ENCODE peak calls at places on chromosomes 13 and 19, in six cellular contexts. L, K, H, M, C and Q are unnamed samples.

GRCh38 chr13:110652231-110652730 is 36.9 kb downstream of the NAXD start:
- DNase-seq in H (no peak), K (no peak), C (no peak), L (no peak), M (no peak), Q (no peak)

GRCh38 chr19:3682741-3683404 is 17.4 kb downstream of the PIP5K1C start:
- DNase-seq in H (no peak), M (no peak), C (no peak), L (peak), K (no peak), Q (no peak)

GRCh38 chr19:45168767-45169351 is 8.1 kb upstream of the NKPD1 start:
- DNase-seq in C (no peak), M (no peak), H (no peak), L (no peak), K (peak), Q (no peak)

GRCh38 chr19:45200614-45201013 is 22.0 kb downstream of the BLOC1S3 start:
- DNase-seq in C (no peak), K (no peak), H (peak), M (peak), L (peak), Q (no peak)

GRCh38 chr19:56294557-56294956 is 20.1 kb downstream of the ZSCAN5A start:
- DNase-seq in H (no peak), L (peak), C (no peak), M (no peak), K (no peak), Q (no peak)

GRCh38 chr19:49637865-49638350 is 2.0 kb downstream of the RRAS start:
- DNase-seq in C (peak), M (peak), H (peak), K (peak), L (peak), Q (no peak)

GRCh38 chr13:28716511-28716910 is 2.3 kb downstream of the SLC46A3 start:
- DNase-seq in C (no peak), L (peak), H (peak), K (peak), M (no peak), Q (no peak)

GRCh38 chr19:2663920-2664571 is 38.4 kb downstream of the GNG7 start:
- DNase-seq in L (no peak), H (no peak), M (peak), K (peak), C (no peak), Q (no peak)

GRCh38 chr13:42001580-42001979 is 40.7 kb upstream of the VWA8 start:
- DNase-seq in H (peak), K (no peak), C (peak), M (no peak), L (peak), Q (no peak)

DNA sequence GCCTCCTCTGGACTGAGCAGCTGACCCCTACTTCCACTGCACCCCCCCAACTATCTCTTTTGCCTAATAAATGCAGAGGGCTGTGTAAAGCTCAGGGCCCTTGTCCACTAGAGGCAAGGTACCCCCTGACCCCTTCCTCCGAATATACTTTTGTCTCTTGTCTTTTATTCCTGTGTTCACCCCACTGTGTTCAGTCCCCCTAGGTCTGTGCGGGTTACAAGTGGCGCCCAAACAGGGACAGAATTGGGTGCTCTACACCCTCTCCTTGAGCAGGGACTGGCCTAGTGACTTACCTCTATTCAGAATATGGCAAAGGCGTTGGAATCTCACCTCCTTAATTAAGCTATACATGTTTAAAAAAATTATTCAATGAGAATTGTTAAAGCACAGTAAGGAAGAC is 15.0 kb downstream of the ZNF350 start:
- DNase-seq in H (no peak), K (no peak), L (no peak), C (no peak), M (no peak), Q (no peak)
- H3K4me3 ChIP-seq in H (no peak), K (no peak), L (no peak), C (no peak), M (no peak), Q (no peak)

DNA sequence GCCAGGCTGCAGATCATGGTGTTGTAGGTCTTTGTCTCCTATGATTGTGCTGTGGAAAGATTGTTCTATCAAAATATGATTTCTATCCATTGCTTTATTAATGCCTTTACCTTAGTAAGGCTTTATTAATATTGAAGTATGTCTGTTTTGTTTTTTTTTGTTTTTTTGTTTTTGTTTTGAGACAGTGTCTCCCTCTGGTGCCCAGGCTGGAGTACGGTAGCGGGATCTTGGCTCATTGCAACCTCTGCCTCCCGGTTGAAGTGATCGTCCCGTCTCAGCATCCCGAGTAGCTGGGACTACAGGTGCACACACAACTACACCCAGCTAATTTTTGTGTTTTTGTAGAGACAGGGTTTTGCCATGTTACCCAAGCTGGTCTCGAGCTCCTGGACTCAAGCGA is 7.7 kb downstream of the IRGC start:
- DNase-seq in M (no peak), H (no peak), K (no peak), L (no peak), C (no peak), Q (no peak)
- TF ChIP-seq CTCF in M (no peak), H (peak), K (no peak), L (peak), C (no peak), Q (no peak)

DNA sequence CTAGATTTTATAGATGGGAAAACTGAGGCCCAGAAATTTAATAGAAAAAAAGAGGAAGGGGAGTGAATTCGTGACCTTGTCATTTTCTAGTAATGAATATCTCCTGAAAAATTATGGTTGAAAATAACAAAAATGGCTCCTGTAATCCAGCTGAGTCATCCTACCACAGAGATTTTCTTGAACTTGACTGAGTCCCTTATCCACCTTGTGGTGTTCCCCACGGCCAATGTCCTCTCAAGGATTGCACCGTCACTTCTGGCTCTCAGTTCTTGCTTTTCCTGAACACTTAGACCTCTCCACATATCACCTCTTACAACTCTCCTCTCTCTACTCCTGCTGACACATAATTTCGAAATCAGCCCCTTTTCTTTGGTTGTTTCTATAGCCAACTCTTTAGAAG is 1.2 kb upstream of the KATNAL1 start:
- DNase-seq in K (no peak), L (peak), H (no peak), M (no peak), C (no peak), Q (no peak)
- H3K4me3 ChIP-seq in K (peak), L (no peak), H (no peak), M (no peak), C (no peak), Q (no peak)

GRCh38 chr19:43429395-43429794 is 14.7 kb downstream of the TEX101 start:
- DNase-seq in K (no peak), C (no peak), L (no peak), M (no peak), H (no peak), Q (no peak)

GRCh38 chr19:43422689-43423066 is 8.0 kb downstream of the TEX101 start:
- DNase-seq in K (no peak), M (no peak), C (no peak), L (no peak), H (no peak), Q (no peak)

GRCh38 chr19:43422000-43422688 is 7.5 kb downstream of the TEX101 start:
- DNase-seq in L (no peak), M (no peak), H (no peak), C (no peak), K (no peak), Q (no peak)

GRCh38 chr19:43423779-43424178 is 9.1 kb downstream of the TEX101 start:
- DNase-seq in K (no peak), C (no peak), M (no peak), H (no peak), L (no peak), Q (no peak)

DNA sequence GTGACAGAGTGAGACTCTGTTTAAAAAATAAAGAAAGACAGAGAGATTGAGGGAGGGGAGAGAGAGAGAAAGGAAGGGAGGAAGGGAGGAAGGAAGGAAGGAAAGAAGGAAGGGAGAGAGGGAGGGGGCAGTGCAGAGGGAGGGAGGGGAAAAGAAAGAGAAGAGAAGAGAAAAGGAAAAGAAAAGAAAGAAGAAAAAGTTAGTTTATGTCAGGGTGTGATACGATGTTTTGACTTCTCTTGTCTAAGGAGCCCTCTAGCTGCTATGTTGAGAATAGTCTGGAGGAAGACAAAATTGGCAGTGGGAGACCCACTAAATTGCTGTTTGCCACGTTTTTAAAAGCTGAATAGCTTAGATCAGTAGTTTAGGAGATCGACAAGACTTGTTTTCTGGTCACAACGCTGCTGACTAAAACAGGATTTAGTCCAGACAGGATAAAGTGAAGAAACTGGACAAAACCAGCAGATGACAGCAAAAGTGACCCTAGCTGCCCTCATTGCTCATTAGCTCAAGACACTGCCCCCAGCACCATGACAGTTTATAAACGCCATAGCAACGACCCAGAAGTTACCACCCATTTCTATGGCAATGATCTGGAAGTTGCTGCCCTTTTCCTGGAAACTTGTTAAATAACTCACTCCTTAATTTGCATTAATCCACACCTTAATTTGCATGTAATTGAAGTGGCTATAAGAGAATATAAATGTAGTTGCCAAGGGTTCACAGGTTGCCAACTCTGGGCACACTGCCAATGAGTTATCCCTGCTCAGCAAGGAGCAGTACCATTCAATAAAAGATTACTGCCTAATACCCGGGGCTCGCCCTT is 11.1 kb downstream of the TEX101 start:
- DNase-seq in L (no peak), M (peak), H (no peak), C (no peak), K (no peak), Q (no peak)
- TF ChIP-seq CTCF in L (peak), M (no peak), H (peak), C (peak), K (no peak), Q (peak)

GRCh38 chr13:51425410-51426042 is 27.3 kb downstream of the INTS6 start:
- DNase-seq in L (no peak), H (peak), K (no peak), C (peak), M (no peak), Q (no peak)
- H3K4me3 ChIP-seq in L (no peak), H (no peak), K (no peak), C (no peak), M (no peak), Q (no peak)